ENCODE peak calls at places on chromosomes 1 and 21, in six cellular contexts. K, T, V, Q, U and O are unnamed samples. For H3K4me1, the result is how much of the 10 kb centered on the place peaks cover.

GRCh38 chr1:156172696-156173470 is 19.5 kb downstream of the SEMA4A start:
- DNase-seq in U (no peak), V (no peak), T (no peak), Q (no peak), K (no peak), O (no peak)

GRCh38 chr1:65001238-65001792 is 35.0 kb upstream of the JAK1 start:
- DNase-seq in V (no peak), U (peak), Q (peak), K (peak), T (peak), O (peak)

GRCh38 chr1:33169290-33170055 is 12.4 kb downstream of the TRIM62 start:
- DNase-seq in Q (no peak), V (no peak), K (no peak), U (no peak), T (no peak), O (no peak)

GRCh38 chr1:222202831-222203230 is 345.1 kb downstream of the HHIPL2 start:
- DNase-seq in T (no peak), Q (no peak), U (no peak), V (no peak), K (no peak), O (no peak)

GRCh38 chr21:17045214-17045835 is 467.5 kb upstream of the CXADR start:
- DNase-seq in T (no peak), Q (no peak), V (no peak), U (no peak), K (no peak), O (no peak)

GRCh38 chr21:45421071-45421845 is 16.3 kb downstream of the COL18A1 start:
- DNase-seq in U (no peak), T (no peak), V (peak), K (peak), Q (no peak), O (peak)

GRCh38 chr1:183993132-183993531 is 44.4 kb downstream of the COLGALT2 start:
- DNase-seq in K (no peak), Q (no peak), U (no peak), T (no peak), V (no peak), O (no peak)

GRCh38 chr1:223009421-223009820 is 133.6 kb downstream of the TLR5 start:
- DNase-seq in U (no peak), V (no peak), Q (no peak), T (no peak), K (no peak), O (no peak)

GRCh38 chr1:183180213-183180612 is 5.9 kb upstream of the LAMC2 start:
- DNase-seq in Q (peak), K (no peak), T (peak), V (no peak), U (no peak), O (no peak)

GRCh38 chr1:114336360-114336759 is 174.6 kb downstream of the TRIM33 start:
- DNase-seq in Q (no peak), V (no peak), T (no peak), K (no peak), U (no peak), O (no peak)

GRCh38 chr1:236854602-236854978 is 59.5 kb downstream of the MTR start:
- DNase-seq in Q (no peak), K (no peak), T (no peak), V (peak), U (no peak), O (no peak)

DNA sequence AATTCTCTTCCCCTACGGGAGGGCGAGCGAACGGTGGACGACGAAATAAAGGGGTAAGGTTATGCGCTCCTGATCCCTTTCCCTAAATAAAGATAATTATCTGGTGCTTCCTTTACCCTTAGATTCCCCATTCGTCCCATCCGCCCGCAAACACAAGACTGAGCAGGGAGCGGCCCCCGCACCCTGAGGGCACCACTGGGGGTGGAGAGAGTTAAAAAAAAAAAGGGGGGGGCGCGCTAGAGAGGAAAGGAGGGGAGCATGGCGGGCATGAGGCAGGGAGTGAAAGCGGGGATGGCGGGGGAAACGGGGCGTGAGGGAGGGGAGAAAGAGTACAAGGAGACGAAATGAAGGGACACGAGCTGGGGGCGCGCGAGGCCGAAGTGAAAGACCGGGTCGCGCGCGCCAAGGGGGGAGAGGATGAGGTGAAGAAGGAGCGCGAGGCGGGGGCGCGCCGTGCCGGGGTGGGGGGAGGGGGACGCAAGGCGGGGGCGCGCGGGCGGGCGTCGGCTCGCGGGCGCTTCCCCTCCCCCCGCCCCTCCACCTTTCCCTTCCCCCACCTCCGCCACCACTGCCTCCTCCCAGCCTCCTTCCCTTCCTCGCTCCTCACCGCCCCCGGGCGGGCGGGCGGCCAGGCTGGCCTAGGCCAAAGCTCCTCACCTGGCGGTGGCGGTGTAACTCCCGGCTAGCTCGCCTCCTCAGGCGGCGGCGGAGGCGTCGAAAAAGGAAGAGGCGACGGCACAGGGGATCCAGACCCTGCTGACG is 515 bp downstream of the GATAD2B start:
- DNase-seq in T (peak), U (no peak), Q (peak), V (peak), K (no peak), O (peak)
- TF ChIP-seq CTCF in T (peak), U (peak), Q (no peak), V (no peak), K (no peak), O (no peak)

GRCh38 chr1:109821831-109822745 is 58.4 kb upstream of the EPS8L3 start:
- DNase-seq in T (no peak), U (no peak), K (no peak), Q (no peak), V (peak), O (no peak)
- H3K4me1 ChIP-seq in T (under half), U (under half), K (under half), Q (under half), V (half or more), O (under half)

DNA sequence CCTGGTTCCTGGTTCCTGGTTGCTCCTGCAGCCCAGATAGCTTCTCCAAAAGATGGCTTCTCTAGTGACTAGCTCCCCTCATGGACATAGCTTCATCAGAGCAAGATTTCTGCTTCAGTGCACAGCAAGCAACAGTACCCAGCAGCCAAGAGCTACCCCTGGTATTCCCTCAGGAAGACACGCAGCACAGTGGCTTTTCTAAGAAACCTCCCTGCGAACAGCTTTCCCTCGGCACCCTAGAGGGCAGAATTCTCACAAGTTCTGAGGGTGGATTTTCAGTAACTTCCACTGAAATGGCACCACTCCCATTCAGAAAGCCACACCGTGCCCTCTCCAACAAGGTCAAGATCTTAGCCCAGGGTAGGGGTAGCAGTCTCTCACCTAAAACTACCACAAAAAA is 128.2 kb downstream of the EIF4G3 start:
- DNase-seq in Q (no peak), K (no peak), T (no peak), V (no peak), U (no peak), O (no peak)
- TF ChIP-seq CTCF in Q (no peak), K (no peak), T (no peak), V (no peak), U (no peak), O (no peak)

DNA sequence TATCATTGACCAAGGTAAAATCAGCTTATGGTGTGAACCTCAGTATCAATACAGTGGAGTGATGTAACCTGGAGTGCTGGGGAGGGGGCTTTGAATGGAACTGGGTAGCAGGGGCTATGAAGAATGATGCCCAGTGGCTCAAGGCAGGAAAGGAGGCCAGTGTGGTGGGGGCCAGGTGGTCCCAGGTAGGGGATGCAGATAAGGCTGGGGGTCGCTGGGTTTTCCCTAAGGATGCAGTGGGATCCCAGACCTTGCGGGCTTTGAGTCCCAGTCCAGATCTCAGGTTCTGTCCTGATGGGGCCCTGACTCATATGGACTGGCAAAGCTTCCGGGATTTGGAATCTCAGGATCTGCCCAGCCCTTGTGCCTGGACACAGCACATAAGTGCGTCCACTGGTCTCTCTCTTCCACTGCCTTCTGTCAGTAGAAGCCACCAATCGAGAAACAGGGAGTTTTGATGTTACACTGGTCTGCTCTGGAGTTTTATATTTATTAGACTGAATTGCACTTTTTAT is 52.0 kb downstream of the S100B start:
- DNase-seq in Q (no peak), U (no peak), K (no peak), T (no peak), V (no peak), O (no peak)
- H3K4me1 ChIP-seq in Q (under half), U (under half), K (under half), T (under half), V (under half), O (under half)

DNA sequence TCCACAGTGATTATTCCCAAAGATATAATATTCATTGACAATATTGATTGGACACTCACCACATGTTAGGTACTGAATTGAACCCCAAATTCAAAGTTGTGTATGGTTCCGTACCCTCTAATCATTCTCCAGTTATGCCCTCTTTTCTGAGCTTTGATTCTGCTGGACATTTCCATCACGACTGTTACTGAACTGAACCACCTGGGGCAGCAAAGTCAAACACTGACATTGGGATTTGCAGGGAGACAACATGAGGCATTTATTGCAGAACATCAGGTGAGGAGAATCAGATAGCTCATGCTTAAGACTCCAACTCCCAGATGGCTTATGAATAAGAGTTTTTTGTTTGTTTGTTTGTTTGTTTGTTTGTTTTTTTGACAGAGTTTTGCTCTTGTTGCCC is 420.9 kb downstream of the DISC1 start:
- DNase-seq in T (no peak), Q (no peak), K (no peak), V (no peak), U (no peak), O (no peak)
- TF ChIP-seq CTCF in T (no peak), Q (no peak), K (no peak), V (peak), U (peak), O (no peak)